ENCODE peak calls at places on chromosomes 13 and 19, in four cellular contexts. O, C, K and R are unnamed samples.
A peak's percentile ranks its signal among the peaks of the same experiment; 100 is the strongest.

GRCh38 chr19:20078696-20079095 is 896 bp downstream of the ZNF90 start:
- DNase-seq in K (peak; percentile 12), O (no peak), C (peak; percentile 18), R (peak; percentile 55)

GRCh38 chr19:12840091-12841079 is 2.1 kb downstream of the MAST1 start:
- DNase-seq in O (no peak), K (peak; percentile 69), C (peak; percentile 63), R (peak; percentile 80)

GRCh38 chr19:42244452-42245220 is 2.2 kb upstream of the GSK3A start:
- DNase-seq in K (peak; percentile 86), O (peak; percentile 93), C (peak; percentile 93), R (peak; percentile 95)

GRCh38 chr19:5018224-5019015 is 49.5 kb downstream of the KDM4B start:
- DNase-seq in K (no peak), O (no peak), C (peak; percentile 65), R (peak; percentile 61)

GRCh38 chr19:49486232-49486631 is 1.2 kb upstream of the RPL13A start:
- DNase-seq in C (no peak), O (no peak), K (no peak), R (no peak)

GRCh38 chr13:45434556-45435371 is 16.6 kb upstream of the SLC25A30 start:
- DNase-seq in K (no peak), C (no peak), O (no peak), R (no peak)

GRCh38 chr19:42132030-42132628 is at the start of gene POU2F2:
- DNase-seq in K (peak; percentile 88), C (no peak), O (peak; percentile 92), R (no peak)

GRCh38 chr19:13171146-13171545 is 20.9 kb downstream of the IER2 start:
- DNase-seq in K (no peak), C (no peak), O (no peak), R (no peak)

GRCh38 chr19:17942181-17942580 is 9.4 kb downstream of the CCDC124 start:
- DNase-seq in C (no peak), O (no peak), K (no peak), R (no peak)

GRCh38 chr13:19089315-19089714 is 92.3 kb downstream of the TUBA3C start:
- DNase-seq in O (no peak), C (no peak), K (no peak), R (no peak)

GRCh38 chr19:19234220-19234816 is 22.6 kb downstream of the NCAN start:
- DNase-seq in K (no peak), C (no peak), O (no peak), R (no peak)

GRCh38 chr13:45775401-45775963 is 73.4 kb downstream of the CBY2 start:
- DNase-seq in C (no peak), K (no peak), O (no peak), R (no peak)

GRCh38 chr13:75357576-75358295 is 124.2 kb downstream of the TBC1D4 start:
- DNase-seq in C (peak; percentile 68), K (peak; percentile 67), O (peak; percentile 60), R (peak; percentile 76)

GRCh38 chr13:67421475-67421874 is 191.3 kb upstream of the PCDH9 start:
- DNase-seq in C (no peak), O (no peak), K (no peak), R (no peak)

GRCh38 chr13:35309711-35310110 is 166.8 kb downstream of the MAB21L1 start:
- DNase-seq in K (no peak), C (no peak), O (no peak), R (no peak)

GRCh38 chr19:6056282-6056741 is 54.0 kb downstream of the RFX2 start:
- DNase-seq in O (peak; percentile 31), C (no peak), K (no peak), R (no peak)

GRCh38 chr19:35484637-35485036 is 5.6 kb downstream of the KRTDAP start:
- DNase-seq in C (no peak), O (no peak), K (peak; percentile 81), R (no peak)

GRCh38 chr19:6828698-6829633 is 56.5 kb downstream of the VAV1 start:
- DNase-seq in C (no peak), O (no peak), K (peak; percentile 58), R (no peak)

GRCh38 chr19:49502866-49503581 is 6.8 kb downstream of the RPS11 start:
- DNase-seq in K (no peak), O (peak; percentile 66), C (peak; percentile 81), R (peak; percentile 95)

GRCh38 chr19:49355890-49356289 is 6.3 kb downstream of the TEAD2 start:
- DNase-seq in K (no peak), C (no peak), O (no peak), R (peak; percentile 76)

GRCh38 chr13:93775507-93776108 is 549.0 kb downstream of the GPC6 start:
- DNase-seq in C (peak; percentile 85), K (no peak), O (no peak), R (peak; percentile 67)

GRCh38 chr19:1070931-1071791 is 4.2 kb downstream of the ARHGAP45 start:
- DNase-seq in K (no peak), C (no peak), O (no peak), R (no peak)

GRCh38 chr19:4371209-4371897 is 28.0 kb downstream of the MPND start:
- DNase-seq in O (no peak), K (no peak), C (no peak), R (no peak)

GRCh38 chr19:45040059-45040767 is 1.4 kb downstream of the CLASRP start:
- DNase-seq in K (no peak), C (no peak), O (no peak), R (no peak)

GRCh38 chr19:50046649-50047503 is 21.1 kb downstream of the ZNF473 start:
- DNase-seq in O (peak; percentile 63), K (no peak), C (peak; percentile 18), R (peak; percentile 17)

GRCh38 chr19:32566246-32566830 is 14.7 kb upstream of the PDCD5 start:
- DNase-seq in K (no peak), C (peak; percentile 29), O (no peak), R (no peak)

GRCh38 chr19:32567486-32567885 is 13.5 kb upstream of the PDCD5 start:
- DNase-seq in K (no peak), O (no peak), C (no peak), R (no peak)

DNA sequence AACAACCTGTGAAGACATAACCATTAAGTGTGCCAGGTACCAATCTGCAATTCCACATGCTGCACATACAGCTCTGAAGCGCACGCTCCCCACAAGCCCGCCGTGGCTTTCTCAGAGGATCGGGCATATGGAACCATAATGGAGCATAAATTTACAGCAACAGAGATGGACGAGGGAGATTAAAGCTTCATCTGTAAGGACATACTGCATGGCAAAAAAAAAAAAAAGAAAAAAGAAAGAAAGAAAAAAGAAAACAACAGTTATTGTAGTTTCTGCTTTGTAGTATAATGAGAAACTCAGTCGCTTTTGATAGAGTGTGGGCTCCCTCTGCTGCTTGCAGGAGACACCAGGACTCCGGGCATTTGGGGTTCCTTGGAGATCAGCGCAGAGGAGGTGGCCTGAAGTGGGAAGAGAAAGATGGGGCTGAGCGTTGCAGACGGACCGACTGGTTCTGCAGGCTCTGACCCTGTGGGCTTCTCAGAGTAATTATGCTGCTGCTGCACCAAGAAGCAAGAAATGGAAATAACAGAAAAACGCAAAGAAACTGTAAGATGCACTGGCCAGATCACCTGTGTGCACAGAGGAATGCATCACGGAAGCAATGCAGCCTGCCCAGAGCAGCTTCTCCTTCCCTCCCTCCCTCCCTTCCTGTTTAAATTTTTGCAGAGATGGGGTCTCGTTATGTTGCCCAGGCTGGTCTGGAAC is 10.8 kb upstream of the PDCD5 start:
- DNase-seq in K (peak; percentile 52), C (peak; percentile 57), O (peak; percentile 72), R (peak; percentile 72)
- TF ChIP-seq CTCF in K (peak; percentile 81), C (peak; percentile 77), O (peak; percentile 66), R (peak; percentile 74)

GRCh38 chr19:33268162-33268991 is 34.0 kb downstream of the CEBPA start:
- DNase-seq in O (no peak), C (no peak), K (no peak), R (no peak)

GRCh38 chr19:33264881-33265445 is 37.4 kb downstream of the CEBPA start:
- DNase-seq in C (no peak), O (no peak), K (no peak), R (no peak)

GRCh38 chr19:33269016-33269415 is 33.3 kb downstream of the CEBPA start:
- DNase-seq in C (no peak), K (no peak), O (no peak), R (no peak)

GRCh38 chr19:33267706-33268105 is 34.6 kb downstream of the CEBPA start:
- DNase-seq in C (no peak), K (no peak), O (no peak), R (no peak)

GRCh38 chr19:33266971-33267484 is 35.3 kb downstream of the CEBPA start:
- DNase-seq in O (no peak), K (no peak), C (no peak), R (no peak)
- TF ChIP-seq CTCF in O (no peak), K (no peak), C (no peak), R (no peak)

GRCh38 chr13:77521595-77522367 is 13.7 kb upstream of the SCEL start:
- DNase-seq in O (no peak), K (no peak), C (no peak), R (peak; percentile 54)
- TF ChIP-seq CTCF in O (no peak), K (no peak), C (no peak), R (no peak)

DNA sequence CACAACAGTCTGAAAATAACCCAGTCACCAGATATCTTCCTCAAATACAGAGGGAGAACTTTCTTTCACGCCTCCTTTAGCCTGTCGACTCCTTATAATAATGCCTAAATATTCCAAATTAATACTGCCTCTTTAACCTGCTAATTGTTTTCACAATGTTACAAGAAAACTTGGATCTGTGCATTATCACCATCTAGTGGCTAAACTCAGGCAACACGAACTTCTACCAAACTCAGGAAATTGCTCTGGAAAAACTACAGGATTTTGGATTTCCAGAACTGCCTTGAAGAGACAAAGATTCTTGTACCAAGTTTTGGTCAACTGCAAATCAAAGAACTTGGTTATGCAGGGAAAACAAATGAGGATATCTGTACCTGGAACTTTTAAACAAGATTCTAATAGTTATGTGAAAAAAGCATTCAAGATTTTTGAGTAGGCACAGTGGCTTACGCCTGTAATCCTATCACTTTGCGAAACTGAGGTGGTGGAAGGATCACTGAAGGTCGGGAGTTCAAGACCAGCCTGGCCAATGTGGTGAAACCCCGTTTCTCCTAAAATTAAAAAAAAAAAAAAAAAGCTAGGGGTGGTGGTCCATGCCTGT is 10.8 kb downstream of the CLN5 start:
- DNase-seq in O (no peak), C (peak; percentile 48), K (no peak), R (peak; percentile 65)
- TF ChIP-seq CTCF in O (peak; percentile 66), C (peak; percentile 67), K (peak; percentile 54), R (peak; percentile 85)

DNA sequence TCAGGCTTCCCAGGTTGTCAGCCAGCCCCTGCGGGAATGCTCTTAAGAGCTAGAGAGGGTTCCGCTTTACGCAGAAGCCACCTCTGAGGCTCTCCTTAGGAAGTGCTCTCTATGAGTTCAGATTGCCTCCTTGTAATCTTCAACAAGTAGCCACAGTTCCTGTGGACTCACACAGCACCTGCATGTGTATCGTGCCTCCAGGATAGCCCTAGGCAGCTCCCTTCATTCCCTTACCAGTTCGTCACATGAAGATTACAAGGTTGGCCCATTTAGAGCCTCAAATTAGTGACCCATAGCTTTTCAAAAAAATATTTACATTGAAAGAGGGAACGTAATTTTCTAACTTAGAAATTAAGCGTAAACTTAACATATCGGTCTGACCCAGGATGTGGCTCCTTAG is 284.3 kb downstream of the MTUS2 start:
- DNase-seq in C (no peak), O (no peak), K (no peak), R (no peak)
- TF ChIP-seq CTCF in C (no peak), O (no peak), K (no peak), R (no peak)

DNA sequence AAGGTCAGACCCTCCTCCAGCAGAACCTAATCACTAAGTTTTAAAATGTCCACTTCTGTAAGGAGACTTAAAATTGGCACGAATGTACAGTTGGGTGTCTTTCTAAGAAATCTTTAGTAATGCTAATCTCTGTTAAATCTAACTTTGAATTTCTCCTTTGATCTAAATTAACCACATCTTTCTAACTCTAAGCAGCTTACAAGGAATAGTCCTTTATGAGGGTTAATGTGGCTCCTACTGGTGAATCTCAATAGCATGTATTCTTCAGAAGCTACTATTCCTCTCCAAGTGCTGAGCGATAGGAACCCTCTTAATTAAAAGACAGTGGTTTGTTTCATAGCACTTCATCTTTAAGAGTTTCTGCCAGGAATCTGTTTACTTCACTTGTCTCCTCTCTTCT is 57.9 kb downstream of the ATP7B start:
- DNase-seq in C (no peak), O (no peak), K (no peak), R (no peak)
- TF ChIP-seq CTCF in C (no peak), O (no peak), K (no peak), R (no peak)